ENCODE peak calls at places on chromosomes 6 and 20, in six cellular contexts. One of them, this sample, is unnamed. For H3K36me3 and H3K27me3, the result is how much of the 10 kb centered on the place peaks cover.

GRCh38 chr6:27375613-27376079 is 12.9 kb upstream of the ZNF391 start:
- DNase-seq in ascending aorta: no peak
- DNase-seq in aorta: no peak
- DNase-seq in mammary epithelial cell: peak
- DNase-seq in CD8-positive, alpha-beta memory T cell: no peak
- DNase-seq in tibial artery: no peak
- DNase-seq in this sample: no peak

GRCh38 chr6:150301871-150302800 is 66.7 kb upstream of the IYD start:
- DNase-seq in aorta: no peak
- DNase-seq in ascending aorta: no peak
- DNase-seq in tibial artery: no peak
- DNase-seq in CD8-positive, alpha-beta memory T cell: no peak
- DNase-seq in mammary epithelial cell: peak
- DNase-seq in this sample: no peak

GRCh38 chr6:88650029-88650619 is 313.3 kb downstream of the RNGTT start:
- DNase-seq in CD8-positive, alpha-beta memory T cell: no peak
- DNase-seq in tibial artery: no peak
- DNase-seq in mammary epithelial cell: no peak
- DNase-seq in aorta: no peak
- DNase-seq in ascending aorta: no peak
- DNase-seq in this sample: no peak

GRCh38 chr20:38032585-38033329 is 499 bp downstream of the TTI1 start:
- DNase-seq in tibial artery: no peak
- DNase-seq in ascending aorta: no peak
- DNase-seq in mammary epithelial cell: no peak
- DNase-seq in CD8-positive, alpha-beta memory T cell: no peak
- DNase-seq in aorta: no peak
- DNase-seq in this sample: no peak

GRCh38 chr6:156021746-156022396 is 566.2 kb upstream of the NOX3 start:
- DNase-seq in tibial artery: no peak
- DNase-seq in CD8-positive, alpha-beta memory T cell: no peak
- DNase-seq in aorta: no peak
- DNase-seq in ascending aorta: no peak
- DNase-seq in mammary epithelial cell: no peak
- DNase-seq in this sample: no peak

GRCh38 chr6:138818496-138819194 is 22.8 kb downstream of the ECT2L start:
- DNase-seq in mammary epithelial cell: peak
- DNase-seq in aorta: no peak
- DNase-seq in ascending aorta: no peak
- DNase-seq in CD8-positive, alpha-beta memory T cell: no peak
- DNase-seq in tibial artery: no peak
- DNase-seq in this sample: no peak

GRCh38 chr20:58002901-58003300 is 225.6 kb downstream of the ANKRD60 start:
- DNase-seq in aorta: peak
- DNase-seq in ascending aorta: no peak
- DNase-seq in mammary epithelial cell: no peak
- DNase-seq in CD8-positive, alpha-beta memory T cell: no peak
- DNase-seq in tibial artery: peak
- DNase-seq in this sample: no peak

GRCh38 chr6:151065027-151065815 is 174.5 kb upstream of the AKAP12 start:
- DNase-seq in mammary epithelial cell: peak
- DNase-seq in tibial artery: peak
- DNase-seq in aorta: no peak
- DNase-seq in CD8-positive, alpha-beta memory T cell: no peak
- DNase-seq in ascending aorta: no peak
- DNase-seq in this sample: no peak

GRCh38 chr6:105648276-105648675 is 245.4 kb upstream of the PREP start:
- DNase-seq in mammary epithelial cell: no peak
- DNase-seq in tibial artery: no peak
- DNase-seq in CD8-positive, alpha-beta memory T cell: peak
- DNase-seq in aorta: no peak
- DNase-seq in ascending aorta: no peak
- DNase-seq in this sample: no peak

GRCh38 chr6:30600576-30600975 is 16.5 kb downstream of the PPP1R10 start:
- DNase-seq in aorta: no peak
- DNase-seq in ascending aorta: no peak
- DNase-seq in mammary epithelial cell: no peak
- DNase-seq in tibial artery: no peak
- DNase-seq in CD8-positive, alpha-beta memory T cell: no peak
- DNase-seq in this sample: no peak

GRCh38 chr6:13725570-13725969 is 13.9 kb upstream of the RANBP9 start:
- DNase-seq in aorta: no peak
- DNase-seq in mammary epithelial cell: peak
- DNase-seq in tibial artery: no peak
- DNase-seq in CD8-positive, alpha-beta memory T cell: peak
- DNase-seq in ascending aorta: no peak
- DNase-seq in this sample: no peak

GRCh38 chr6:164345856-164346496 is 931.5 kb downstream of the QKI start:
- DNase-seq in aorta: no peak
- DNase-seq in tibial artery: no peak
- DNase-seq in ascending aorta: no peak
- DNase-seq in CD8-positive, alpha-beta memory T cell: no peak
- DNase-seq in mammary epithelial cell: no peak
- DNase-seq in this sample: no peak

GRCh38 chr20:49754596-49754995 is 40.9 kb upstream of the B4GALT5 start:
- DNase-seq in mammary epithelial cell: no peak
- DNase-seq in CD8-positive, alpha-beta memory T cell: no peak
- DNase-seq in ascending aorta: no peak
- DNase-seq in tibial artery: no peak
- DNase-seq in aorta: no peak
- DNase-seq in this sample: no peak

GRCh38 chr20:49759266-49759950 is 45.7 kb upstream of the B4GALT5 start:
- DNase-seq in CD8-positive, alpha-beta memory T cell: no peak
- DNase-seq in ascending aorta: no peak
- DNase-seq in aorta: no peak
- DNase-seq in tibial artery: no peak
- DNase-seq in mammary epithelial cell: no peak
- DNase-seq in this sample: no peak

GRCh38 chr20:49753133-49753532 is 39.5 kb upstream of the B4GALT5 start:
- DNase-seq in aorta: no peak
- DNase-seq in tibial artery: no peak
- DNase-seq in ascending aorta: no peak
- DNase-seq in mammary epithelial cell: no peak
- DNase-seq in CD8-positive, alpha-beta memory T cell: no peak
- DNase-seq in this sample: no peak

GRCh38 chr20:49758781-49759180 is 45.1 kb upstream of the B4GALT5 start:
- DNase-seq in tibial artery: no peak
- DNase-seq in mammary epithelial cell: no peak
- DNase-seq in CD8-positive, alpha-beta memory T cell: no peak
- DNase-seq in aorta: no peak
- DNase-seq in ascending aorta: no peak
- DNase-seq in this sample: peak

GRCh38 chr20:49757597-49757996 is 43.9 kb upstream of the B4GALT5 start:
- DNase-seq in aorta: no peak
- DNase-seq in tibial artery: no peak
- DNase-seq in CD8-positive, alpha-beta memory T cell: no peak
- DNase-seq in ascending aorta: no peak
- DNase-seq in mammary epithelial cell: no peak
- DNase-seq in this sample: no peak
- H3K36me3 ChIP-seq in aorta: under half
- H3K36me3 ChIP-seq in tibial artery: under half
- H3K36me3 ChIP-seq in CD8-positive, alpha-beta memory T cell: under half
- H3K36me3 ChIP-seq in ascending aorta: under half
- H3K36me3 ChIP-seq in mammary epithelial cell: under half
- H3K36me3 ChIP-seq in this sample: under half

GRCh38 chr6:7546383-7546782 is 4.9 kb downstream of the DSP start:
- DNase-seq in CD8-positive, alpha-beta memory T cell: no peak
- DNase-seq in tibial artery: no peak
- DNase-seq in ascending aorta: no peak
- DNase-seq in mammary epithelial cell: no peak
- DNase-seq in aorta: no peak
- DNase-seq in this sample: no peak
- H3K4me3 ChIP-seq in CD8-positive, alpha-beta memory T cell: no peak
- H3K4me3 ChIP-seq in tibial artery: no peak
- H3K4me3 ChIP-seq in ascending aorta: no peak
- H3K4me3 ChIP-seq in mammary epithelial cell: peak
- H3K4me3 ChIP-seq in aorta: no peak
- H3K4me3 ChIP-seq in this sample: no peak

DNA sequence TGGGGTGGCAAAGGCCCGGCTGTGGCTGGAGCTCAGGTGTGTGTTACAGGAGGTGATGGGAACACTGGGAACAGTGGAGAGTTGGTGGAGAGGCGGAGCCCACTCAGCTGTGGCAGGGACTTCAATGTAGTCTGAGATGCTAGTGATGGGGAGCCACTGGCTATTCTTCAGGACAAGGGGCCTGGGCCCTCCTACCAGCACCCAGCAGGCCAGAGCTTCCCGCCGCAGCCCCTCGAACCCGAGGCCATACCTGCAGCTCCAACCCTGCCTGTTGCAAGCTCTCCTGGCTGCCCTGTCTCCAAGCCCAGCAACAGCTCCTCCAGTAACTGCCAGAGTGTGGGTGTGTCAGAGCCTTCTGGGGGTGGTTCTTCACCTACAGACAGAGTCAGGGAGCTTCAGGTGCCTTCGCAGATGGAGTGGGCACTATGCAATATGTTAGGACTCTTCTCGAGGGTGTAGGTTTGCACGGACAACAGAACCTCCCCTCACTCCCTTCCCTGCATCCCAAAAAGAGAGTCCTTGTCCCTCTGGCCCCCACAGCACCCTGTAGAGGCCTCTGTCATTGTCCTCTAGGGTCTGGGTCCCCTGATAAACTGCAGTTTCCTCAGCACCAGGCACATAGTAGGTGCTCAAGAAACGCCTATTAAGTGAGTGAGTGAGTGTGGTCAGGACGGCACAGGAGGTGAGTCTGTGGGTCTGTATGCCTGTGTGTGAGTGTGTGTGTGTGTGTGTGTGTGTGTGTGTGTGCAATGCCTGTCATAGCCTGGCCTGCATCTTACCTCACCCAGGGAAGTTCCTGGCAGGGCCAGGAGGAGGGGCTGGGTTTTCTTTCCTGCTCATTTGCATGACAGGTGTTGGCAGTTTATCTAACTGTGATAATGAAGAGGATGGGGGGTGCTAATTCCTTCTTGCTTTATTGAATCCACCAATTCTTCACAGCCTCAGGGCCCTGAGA is 146.4 kb upstream of the MLN start:
- DNase-seq in CD8-positive, alpha-beta memory T cell: no peak
- DNase-seq in ascending aorta: no peak
- DNase-seq in aorta: peak
- DNase-seq in tibial artery: peak
- DNase-seq in mammary epithelial cell: peak
- DNase-seq in this sample: peak
- H3K27me3 ChIP-seq in CD8-positive, alpha-beta memory T cell: under half
- H3K27me3 ChIP-seq in ascending aorta: under half
- H3K27me3 ChIP-seq in aorta: under half
- H3K27me3 ChIP-seq in tibial artery: under half
- H3K27me3 ChIP-seq in mammary epithelial cell: under half
- H3K27me3 ChIP-seq in this sample: under half

GRCh38 chr20:18545566-18545965 is 21.7 kb upstream of the SMIM26 start:
- DNase-seq in tibial artery: no peak
- DNase-seq in CD8-positive, alpha-beta memory T cell: no peak
- DNase-seq in ascending aorta: no peak
- DNase-seq in mammary epithelial cell: no peak
- DNase-seq in aorta: no peak
- DNase-seq in this sample: no peak

GRCh38 chr20:18543216-18543615 is 24.0 kb upstream of the SMIM26 start:
- DNase-seq in ascending aorta: no peak
- DNase-seq in mammary epithelial cell: no peak
- DNase-seq in tibial artery: no peak
- DNase-seq in CD8-positive, alpha-beta memory T cell: no peak
- DNase-seq in aorta: no peak
- DNase-seq in this sample: no peak

GRCh38 chr20:18553746-18554145 is 13.5 kb upstream of the SMIM26 start:
- DNase-seq in mammary epithelial cell: no peak
- DNase-seq in CD8-positive, alpha-beta memory T cell: no peak
- DNase-seq in ascending aorta: no peak
- DNase-seq in tibial artery: no peak
- DNase-seq in aorta: no peak
- DNase-seq in this sample: no peak

GRCh38 chr20:18543932-18544331 is 23.3 kb upstream of the SMIM26 start:
- DNase-seq in aorta: no peak
- DNase-seq in mammary epithelial cell: no peak
- DNase-seq in tibial artery: no peak
- DNase-seq in CD8-positive, alpha-beta memory T cell: no peak
- DNase-seq in ascending aorta: no peak
- DNase-seq in this sample: no peak

DNA sequence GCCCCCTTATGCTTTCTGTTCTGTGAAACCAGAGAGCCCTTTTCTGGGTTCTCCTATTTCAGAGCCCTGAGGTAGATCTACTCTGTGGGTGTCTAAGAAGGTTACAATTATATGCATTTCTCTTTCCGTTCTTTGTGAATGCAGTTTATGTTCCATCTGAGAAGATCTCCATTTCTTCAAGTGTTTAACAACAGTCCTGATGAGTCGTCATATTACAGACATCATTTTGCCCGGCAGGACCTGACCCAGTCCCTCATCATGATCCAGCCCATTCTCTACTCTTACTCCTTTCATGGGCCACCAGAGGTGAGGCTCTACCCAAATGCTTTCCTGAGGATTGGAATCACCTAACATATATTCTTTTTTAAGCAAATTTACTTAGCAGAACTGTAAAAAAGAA is 18.8 kb upstream of the SMIM26 start:
- DNase-seq in tibial artery: no peak
- DNase-seq in CD8-positive, alpha-beta memory T cell: no peak
- DNase-seq in ascending aorta: no peak
- DNase-seq in aorta: no peak
- DNase-seq in mammary epithelial cell: no peak
- DNase-seq in this sample: no peak
- H3K36me3 ChIP-seq in tibial artery: under half
- H3K36me3 ChIP-seq in CD8-positive, alpha-beta memory T cell: under half
- H3K36me3 ChIP-seq in ascending aorta: half or more
- H3K36me3 ChIP-seq in aorta: under half
- H3K36me3 ChIP-seq in mammary epithelial cell: under half
- H3K36me3 ChIP-seq in this sample: under half

GRCh38 chr6:109318328-109318876 is 63.9 kb downstream of the CD164 start:
- DNase-seq in aorta: no peak
- DNase-seq in CD8-positive, alpha-beta memory T cell: no peak
- DNase-seq in tibial artery: no peak
- DNase-seq in mammary epithelial cell: no peak
- DNase-seq in ascending aorta: no peak
- DNase-seq in this sample: no peak
- H3K4me3 ChIP-seq in aorta: no peak
- H3K4me3 ChIP-seq in CD8-positive, alpha-beta memory T cell: no peak
- H3K4me3 ChIP-seq in tibial artery: no peak
- H3K4me3 ChIP-seq in mammary epithelial cell: no peak
- H3K4me3 ChIP-seq in ascending aorta: no peak
- H3K4me3 ChIP-seq in this sample: no peak

GRCh38 chr6:28862077-28862476 is 61.7 kb downstream of the TRIM27 start:
- DNase-seq in CD8-positive, alpha-beta memory T cell: no peak
- DNase-seq in tibial artery: no peak
- DNase-seq in aorta: no peak
- DNase-seq in mammary epithelial cell: no peak
- DNase-seq in ascending aorta: no peak
- DNase-seq in this sample: no peak
- H3K27me3 ChIP-seq in CD8-positive, alpha-beta memory T cell: under half
- H3K27me3 ChIP-seq in tibial artery: under half
- H3K27me3 ChIP-seq in aorta: under half
- H3K27me3 ChIP-seq in mammary epithelial cell: under half
- H3K27me3 ChIP-seq in ascending aorta: under half
- H3K27me3 ChIP-seq in this sample: under half